ENCODE peak calls at places on chromosomes 1 and 21, in ten cellular contexts. I is stomach; W is RPMI7951; U is substantia nigra; C is psoas muscle; Z is A549; P is cardiac septum; G is AG10803; A is T-helper 9 cell; B is activated CD4-positive, alpha-beta T cell treated with anti-CD3 and anti-CD28 coated beads for 1 hour. Q is an unnamed sample.
A peak's percentile ranks its signal among the peaks of the same experiment; 100 is the strongest.

GRCh38 chr1:9413877-9414213 is 121.2 kb downstream of the SPSB1 start:
- DNase-seq in C (no peak), A (no peak), U (no peak), B (no peak), P (no peak), Z (no peak), G (no peak), W (no peak), I (no peak), Q (no peak)

GRCh38 chr1:37078866-37079265 is 44.6 kb upstream of the GRIK3 start:
- DNase-seq in U (no peak), I (no peak), W (no peak), Z (no peak), B (no peak), C (no peak), P (no peak), A (no peak), G (no peak), Q (no peak)

GRCh38 chr1:206982216-206982615 is 12.0 kb upstream of the FCAMR start:
- DNase-seq in P (no peak), U (peak; percentile 41), G (peak; percentile 42), Z (peak; percentile 57), B (peak; percentile 48), I (peak; percentile 77), C (no peak), A (peak; percentile 49), W (peak; percentile 39), Q (peak; percentile 56)

GRCh38 chr1:118148034-118148433 is 37.0 kb downstream of the SPAG17 start:
- DNase-seq in I (no peak), A (no peak), C (no peak), U (no peak), B (no peak), G (peak; percentile 23), Z (no peak), P (no peak), W (no peak), Q (peak; percentile 7)

GRCh38 chr1:12159826-12160225 is 7.0 kb upstream of the TNFRSF1B start:
- DNase-seq in U (no peak), A (peak; percentile 48), C (no peak), P (no peak), I (no peak), Z (no peak), G (no peak), B (no peak), W (no peak), Q (no peak)

GRCh38 chr1:66533804-66534745 is at the start of gene SGIP1:
- DNase-seq in W (no peak), Z (no peak), U (peak; percentile 84), G (peak; percentile 80), C (peak; percentile 67), B (no peak), I (peak; percentile 46), A (no peak), P (peak; percentile 87), Q (peak; percentile 80)

GRCh38 chr1:51583532-51583931 is 33.4 kb upstream of the OSBPL9 start:
- DNase-seq in Z (no peak), C (peak; percentile 82), A (no peak), U (peak; percentile 84), I (peak; percentile 27), W (peak; percentile 84), B (no peak), G (peak; percentile 83), P (peak; percentile 77), Q (peak; percentile 59)

GRCh38 chr1:177274687-177275211 is 104.0 kb downstream of the BRINP2 start:
- DNase-seq in P (no peak), B (no peak), U (no peak), G (peak; percentile 86), W (peak; percentile 53), Z (no peak), C (peak; percentile 59), I (peak; percentile 47), A (no peak), Q (peak; percentile 3)

GRCh38 chr1:171172471-171172870 is 12.6 kb upstream of the FMO2 start:
- DNase-seq in A (no peak), U (no peak), I (no peak), Z (no peak), C (no peak), P (no peak), G (peak; percentile 5), B (no peak), W (no peak), Q (no peak)

GRCh38 chr1:114509596-114510234 is 1.3 kb downstream of the TRIM33 start:
- DNase-seq in G (no peak), P (no peak), B (no peak), C (no peak), Z (no peak), U (no peak), I (no peak), A (no peak), W (no peak), Q (peak; percentile 10)

GRCh38 chr1:206890125-206890637 is 7.1 kb upstream of the IL24 start:
- DNase-seq in I (no peak), Z (peak; percentile 61), A (no peak), P (no peak), B (no peak), C (no peak), U (no peak), G (peak; percentile 55), W (peak; percentile 85), Q (peak; percentile 92)

GRCh38 chr21:43703068-43703880 is 15.7 kb upstream of the PDXK start:
- DNase-seq in W (peak; percentile 9), Z (no peak), G (peak; percentile 92), P (no peak), U (no peak), I (peak; percentile 80), C (peak; percentile 64), B (no peak), A (no peak), Q (peak; percentile 23)

GRCh38 chr1:234955107-234955731 is 173.4 kb downstream of the TOMM20 start:
- DNase-seq in W (peak; percentile 49), B (no peak), A (no peak), U (peak; percentile 55), I (peak; percentile 60), Z (no peak), C (peak; percentile 79), P (peak; percentile 86), G (peak; percentile 44), Q (peak; percentile 26)